ENCODE peak calls at places on chromosomes 16 and 17, in seven cellular contexts. Z is fibroblast of mammary gland, X is tibial artery, R is cardiac muscle cell, S is astrocyte, O is adrenal gland, V is right lobe of liver. N is an unnamed sample.

GRCh38 chr17:31099051-31099450 is 4.3 kb downstream of the NF1 start:
- DNase-seq in V (no peak), Z (no peak), O (no peak), X (no peak), R (peak), S (peak), N (no peak)

GRCh38 chr16:67673712-67674580 is 7.3 kb downstream of the C16orf86 start:
- DNase-seq in X (peak), Z (peak), V (peak), R (peak), S (no peak), O (peak), N (no peak)

GRCh38 chr16:53737563-53737962 is 33.6 kb downstream of the FTO start:
- DNase-seq in Z (no peak), V (no peak), R (no peak), X (no peak), O (no peak), S (no peak), N (no peak)

GRCh38 chr17:78377858-78378224 is 608 bp upstream of the PGS1 start:
- DNase-seq in V (no peak), X (no peak), S (no peak), R (no peak), O (no peak), Z (no peak), N (no peak)

GRCh38 chr16:84995666-84996065 is 15.7 kb downstream of the ZDHHC7 start:
- DNase-seq in S (no peak), Z (no peak), O (no peak), V (no peak), X (no peak), R (no peak), N (no peak)

GRCh38 chr17:19646788-19647696 is 1.5 kb upstream of the ALDH3A2 start:
- DNase-seq in R (peak), X (no peak), V (peak), S (no peak), Z (peak), O (peak), N (no peak)

GRCh38 chr17:81399481-81400153 is 4.4 kb downstream of the BAHCC1 start:
- DNase-seq in R (no peak), O (no peak), S (no peak), V (no peak), X (no peak), Z (no peak), N (no peak)

GRCh38 chr17:72388765-72389473 is 268.1 kb downstream of the SOX9 start:
- DNase-seq in R (peak), S (no peak), Z (peak), V (no peak), O (no peak), X (no peak), N (no peak)

GRCh38 chr16:58684001-58684353 is 593 bp downstream of the SLC38A7 start:
- DNase-seq in Z (peak), V (no peak), O (peak), S (peak), R (peak), X (no peak), N (no peak)

GRCh38 chr16:69501956-69502457 is 63.8 kb upstream of the NFAT5 start:
- DNase-seq in V (no peak), S (no peak), R (no peak), Z (no peak), X (no peak), O (no peak), N (no peak)

GRCh38 chr17:4188076-4188475 is 45.1 kb downstream of the CYB5D2 start:
- DNase-seq in X (no peak), V (no peak), R (no peak), O (no peak), S (no peak), Z (no peak), N (no peak)

GRCh38 chr17:80122926-80123505 is 21.6 kb downstream of the GAA start:
- DNase-seq in X (no peak), R (no peak), S (no peak), V (no peak), Z (no peak), O (no peak), N (no peak)

GRCh38 chr17:50058296-50058945 is 2.5 kb downstream of the ITGA3 start:
- DNase-seq in Z (no peak), V (no peak), X (no peak), R (no peak), O (no peak), S (no peak), N (peak)

GRCh38 chr17:66373944-66374817 is 71.8 kb downstream of the PRKCA start:
- DNase-seq in Z (no peak), R (peak), V (no peak), O (peak), X (peak), S (peak), N (no peak)

GRCh38 chr16:30997000-30997886 is 12.2 kb downstream of the HSD3B7 start:
- DNase-seq in V (peak), X (peak), Z (peak), O (peak), R (peak), S (peak), N (no peak)

GRCh38 chr16:70653809-70654771 is 7.7 kb downstream of the IL34 start:
- DNase-seq in X (peak), V (no peak), S (peak), Z (peak), O (peak), R (peak), N (no peak)

GRCh38 chr17:32882734-32883133 is 5.8 kb upstream of the MYO1D start:
- DNase-seq in V (no peak), X (no peak), Z (peak), S (peak), O (no peak), R (no peak), N (no peak)

GRCh38 chr17:4509402-4509801 is 10.7 kb downstream of the SPNS2 start:
- DNase-seq in V (no peak), O (no peak), R (no peak), Z (no peak), S (no peak), X (peak), N (no peak)

GRCh38 chr17:57622886-57623433 is 122.1 kb downstream of the CCDC182 start:
- DNase-seq in R (peak), O (peak), V (no peak), S (peak), Z (peak), X (no peak), N (no peak)

GRCh38 chr16:53840472-53840871 is 136.5 kb downstream of the FTO start:
- DNase-seq in V (no peak), Z (no peak), O (no peak), X (no peak), R (no peak), S (no peak), N (no peak)

GRCh38 chr17:31802502-31802901 is 56.5 kb downstream of the COPRS start:
- DNase-seq in V (peak), S (no peak), R (no peak), O (no peak), X (no peak), Z (no peak), N (no peak)

GRCh38 chr16:9092282-9092962 is 978 bp downstream of the HAPSTR1 start:
- DNase-seq in R (no peak), X (peak), Z (no peak), S (no peak), V (peak), O (peak), N (no peak)

GRCh38 chr17:682150-682549 is 32.5 kb downstream of the VPS53 start:
- DNase-seq in Z (no peak), R (no peak), O (no peak), S (no peak), X (no peak), V (no peak), N (no peak)

GRCh38 chr16:53502331-53503269 is at the start of gene AKTIP:
- DNase-seq in X (no peak), O (peak), S (peak), Z (peak), V (peak), R (peak), N (no peak)

GRCh38 chr17:18234853-18235380 is 9.5 kb downstream of the LLGL1 start:
- DNase-seq in X (no peak), S (no peak), O (no peak), V (no peak), Z (no peak), R (no peak), N (peak)

GRCh38 chr17:3913531-3914318 is 2.5 kb downstream of the P2RX1 start:
- DNase-seq in S (peak), O (peak), Z (peak), X (peak), V (peak), R (peak), N (no peak)

GRCh38 chr17:19284005-19284959 is 47.1 kb downstream of the EPN2 start:
- DNase-seq in O (no peak), R (no peak), V (no peak), X (no peak), Z (no peak), S (no peak), N (no peak)

GRCh38 chr17:74532115-74532514 is 840 bp upstream of the CD300LB start:
- DNase-seq in S (no peak), Z (no peak), V (no peak), O (peak), X (peak), R (no peak), N (no peak)

GRCh38 chr16:49431591-49432290 is 58.1 kb downstream of the C16orf78 start:
- DNase-seq in S (no peak), Z (no peak), R (no peak), X (no peak), V (no peak), O (no peak), N (no peak)

GRCh38 chr17:42409467-42410351 is 13.3 kb downstream of the CAVIN1 start:
- DNase-seq in O (peak), V (no peak), Z (peak), R (peak), S (peak), X (peak), N (no peak)

GRCh38 chr17:77620282-77620681 is 338.2 kb upstream of the TNRC6C start:
- DNase-seq in R (no peak), O (no peak), S (no peak), V (no peak), Z (no peak), X (no peak), N (no peak)

GRCh38 chr16:25893332-25893731 is 201.6 kb downstream of the HS3ST4 start:
- DNase-seq in O (no peak), S (no peak), Z (no peak), V (no peak), X (no peak), R (no peak), N (no peak)

GRCh38 chr16:25895371-25895770 is 203.6 kb downstream of the HS3ST4 start:
- DNase-seq in X (no peak), R (no peak), Z (no peak), S (no peak), O (peak), V (no peak), N (no peak)

GRCh38 chr16:25897677-25898076 is 205.9 kb downstream of the HS3ST4 start:
- DNase-seq in Z (no peak), R (no peak), V (no peak), O (no peak), X (no peak), S (no peak), N (no peak)

DNA sequence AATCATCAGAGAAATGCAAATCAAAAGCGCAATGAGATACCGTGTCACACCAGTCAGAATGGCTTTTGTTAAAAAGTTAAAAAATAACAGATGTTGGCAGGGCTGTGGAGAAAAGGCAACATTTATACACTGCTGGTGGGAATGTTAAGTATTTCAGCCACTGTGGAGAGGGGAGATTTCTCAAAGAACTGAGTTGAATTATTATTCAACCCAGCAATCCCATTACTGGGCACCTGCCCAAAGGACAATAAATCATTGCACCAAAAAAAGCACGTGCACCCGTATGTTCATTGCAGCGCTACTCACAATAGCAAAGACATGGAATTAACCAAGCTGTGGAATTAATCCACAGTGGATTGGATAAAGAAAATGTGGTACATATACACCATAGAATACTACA is 204.7 kb downstream of the HS3ST4 start:
- DNase-seq in Z (no peak), S (no peak), X (no peak), R (no peak), V (no peak), O (no peak), N (no peak)
- TF ChIP-seq CTCF in Z (no peak), S (no peak), X (no peak), R (no peak), V (no peak), O (no peak), N (no peak)

GRCh38 chr16:27083861-27084261 is 17.1 kb downstream of the C16orf82 start:
- DNase-seq in S (no peak), R (no peak), Z (no peak), V (no peak), X (no peak), O (no peak), N (no peak)

GRCh38 chr16:27084296-27085065 is 17.8 kb downstream of the C16orf82 start:
- DNase-seq in S (no peak), R (no peak), Z (no peak), X (no peak), V (no peak), O (no peak), N (no peak)

GRCh38 chr16:27085182-27085581 is 18.5 kb downstream of the C16orf82 start:
- DNase-seq in Z (no peak), V (no peak), S (no peak), R (no peak), O (no peak), X (no peak), N (no peak)

DNA sequence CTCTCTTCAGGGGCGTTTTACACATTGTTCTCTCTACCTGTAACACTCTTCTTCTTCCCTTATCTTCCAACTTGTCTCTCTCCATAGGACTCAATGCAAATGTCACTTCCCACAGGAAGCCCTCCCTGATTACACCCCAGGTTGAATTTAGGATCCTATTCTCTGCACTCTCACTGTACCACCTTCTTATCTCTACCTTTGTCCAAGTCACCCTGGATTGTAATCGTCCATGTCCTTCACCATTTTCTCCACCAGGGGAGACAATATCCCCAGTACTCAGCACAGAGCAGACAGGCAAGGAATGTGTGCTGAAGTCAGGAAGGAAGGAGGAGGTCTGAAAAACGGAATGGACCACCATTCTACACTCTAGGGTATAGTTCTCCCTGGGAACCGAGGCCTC is 14.1 kb downstream of the C16orf82 start:
- DNase-seq in S (no peak), X (no peak), Z (peak), O (no peak), V (no peak), R (peak), N (no peak)
- TF ChIP-seq CTCF in S (peak), X (no peak), Z (peak), O (peak), V (peak), R (peak), N (peak)

DNA sequence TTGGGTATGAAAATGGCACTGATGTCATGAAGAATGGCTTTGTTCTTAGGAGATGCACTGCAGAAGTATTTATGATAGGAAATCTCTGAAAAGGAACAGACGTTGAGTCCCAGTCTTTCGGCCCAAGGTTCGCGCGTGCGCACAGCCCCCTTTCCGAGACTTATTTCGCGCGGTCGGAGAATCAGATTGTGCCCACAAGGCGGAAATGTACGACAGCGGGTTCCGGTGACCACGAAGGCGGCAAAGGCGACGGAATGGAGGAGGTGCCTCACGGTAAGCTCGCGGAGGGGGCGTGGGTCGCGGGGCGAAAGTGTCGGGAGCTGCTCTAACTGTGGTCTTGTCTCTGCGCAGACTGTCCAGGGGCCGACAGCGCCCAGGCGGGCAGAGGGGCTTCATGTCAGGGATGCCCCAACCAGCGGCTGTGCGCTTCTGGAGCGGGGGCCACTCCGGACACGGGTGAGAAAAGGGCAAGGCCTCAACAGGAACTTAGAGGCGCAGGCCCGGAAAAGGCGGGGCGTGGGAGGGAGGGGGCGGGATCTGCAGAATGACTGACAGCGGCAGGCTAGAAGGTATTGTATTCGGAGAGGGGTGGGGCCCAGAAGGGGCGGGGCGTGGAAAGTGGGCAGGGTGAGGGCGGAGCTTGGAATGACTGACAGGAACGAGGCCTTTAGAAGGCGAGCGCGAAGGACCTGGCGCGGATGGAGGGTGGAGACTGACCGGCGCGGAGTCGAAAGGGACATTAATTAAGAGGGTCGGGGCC is at the start of gene NUBP1:
- DNase-seq in O (peak), Z (peak), R (peak), S (peak), V (peak), X (peak), N (peak)
- TF ChIP-seq CTCF in O (no peak), Z (no peak), R (no peak), S (no peak), V (no peak), X (no peak), N (no peak)

DNA sequence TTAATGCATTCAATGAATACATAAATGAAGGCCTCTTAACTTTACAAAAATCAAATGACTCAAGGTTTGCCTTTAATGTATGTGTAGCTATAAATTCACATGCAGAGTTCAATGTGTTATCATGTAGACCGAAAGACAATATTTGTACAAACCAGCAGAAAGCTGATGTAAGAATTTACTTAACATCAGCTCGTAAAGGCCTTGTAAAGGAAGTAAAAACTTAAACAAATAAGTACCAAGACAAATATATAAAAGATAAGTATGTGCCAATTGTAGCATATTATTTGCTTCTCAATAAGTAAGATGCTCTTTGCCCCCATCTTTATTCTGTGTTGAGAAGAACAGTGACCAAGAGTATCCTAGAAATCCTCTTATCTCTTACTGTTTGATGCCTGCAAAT is 105.7 kb downstream of the SYCE1L start:
- DNase-seq in O (no peak), Z (no peak), V (no peak), X (no peak), R (no peak), S (no peak), N (no peak)
- TF ChIP-seq CTCF in O (no peak), Z (no peak), V (no peak), X (no peak), R (no peak), S (no peak), N (no peak)

DNA sequence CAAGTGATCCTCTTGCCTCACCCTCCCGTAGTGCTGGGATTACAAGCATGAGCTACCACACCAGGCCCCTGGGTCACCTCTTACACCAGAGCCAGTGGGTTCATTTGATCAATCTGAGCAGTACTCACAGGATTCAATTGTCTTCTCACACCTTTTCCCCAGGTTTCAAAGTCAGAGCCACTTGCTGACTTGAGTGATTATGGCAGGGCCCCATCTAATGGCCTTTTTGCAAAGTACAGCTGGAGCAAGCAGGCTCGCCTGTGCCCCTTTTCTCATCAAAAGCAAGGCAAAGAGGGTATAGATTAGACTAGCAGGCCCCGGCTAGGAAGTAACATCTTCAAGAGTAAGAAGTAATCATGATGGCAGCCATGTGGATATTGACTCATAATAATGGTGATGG is 114.8 kb upstream of the NOL11 start:
- DNase-seq in V (no peak), R (peak), Z (peak), S (peak), X (no peak), O (peak), N (no peak)
- TF ChIP-seq CTCF in V (peak), R (peak), Z (peak), S (peak), X (no peak), O (peak), N (peak)